ENCODE peak calls at places on chromosome 11, in six cellular contexts. E is H1, M is Calu3, C is mammary epithelial cell, S is mucosa of descending colon, D is Ammon's horn. L is an unnamed sample.

GRCh38 chr11:59253001-59253400 is 40.3 kb upstream of the MPEG1 start:
- DNase-seq in D (no peak), E (no peak), S (no peak), C (no peak), M (no peak), L (no peak)

GRCh38 chr11:77197626-77198320 is 69.7 kb downstream of the MYO7A start:
- DNase-seq in E (no peak), D (no peak), M (no peak), S (peak; percentile 7), C (no peak), L (peak; percentile 4)

GRCh38 chr11:86172894-86173293 is 71.7 kb upstream of the EED start:
- DNase-seq in M (no peak), E (no peak), S (no peak), C (peak; percentile 90), D (no peak), L (no peak)

GRCh38 chr11:111376453-111376871 is 2.6 kb downstream of the POU2AF1 start:
- DNase-seq in D (no peak), M (no peak), C (peak; percentile 71), S (no peak), E (no peak), L (no peak)

GRCh38 chr11:48001438-48002021 is 21.2 kb downstream of the PTPRJ start:
- DNase-seq in M (no peak), S (no peak), C (no peak), E (no peak), D (no peak), L (peak; percentile 69)

GRCh38 chr11:1195690-1196515 is 27.0 kb upstream of the MUC5B start:
- DNase-seq in C (no peak), D (no peak), M (no peak), E (no peak), S (peak; percentile 18), L (no peak)

GRCh38 chr11:120146413-120147093 is 8.6 kb upstream of the TRIM29 start:
- DNase-seq in E (no peak), S (no peak), D (no peak), M (no peak), C (no peak), L (no peak)

GRCh38 chr11:57349491-57350274 is 11.5 kb downstream of the P2RX3 start:
- DNase-seq in E (no peak), D (peak; percentile 59), S (peak; percentile 76), C (no peak), M (peak; percentile 71), L (peak; percentile 75)

L was measured in right lobe of liver.